ENCODE peak calls at places on chromosomes 11 and 22, in nine cellular contexts. Y, C, T, E, Q, I, Z, P and D are unnamed samples.

GRCh38 chr11:121895919-121896318 is 220.1 kb downstream of the BLID start:
- DNase-seq in Y (no peak), C (no peak), T (no peak), E (no peak), Q (no peak), I (no peak), Z (no peak), P (no peak), D (no peak)

GRCh38 chr11:12432507-12432906 is 55.1 kb downstream of the PARVA start:
- DNase-seq in Y (no peak), C (no peak), T (no peak), E (no peak), Q (peak), I (no peak), Z (no peak), P (no peak), D (no peak)

GRCh38 chr11:107856180-107856980 is 2.2 kb downstream of the SLC35F2 start:
- DNase-seq in Y (no peak), C (peak), T (no peak), E (no peak), Q (no peak), I (no peak), Z (no peak), P (no peak), D (no peak)

GRCh38 chr11:120337896-120338840 is 2.0 kb downstream of the ARHGEF12 start:
- DNase-seq in Y (no peak), C (no peak), T (no peak), E (no peak), Q (no peak), I (no peak), Z (peak), P (peak), D (no peak)

GRCh38 chr11:26187639-26188038 is 144.3 kb upstream of the ANO3 start:
- DNase-seq in Y (no peak), C (no peak), T (no peak), E (no peak), Q (no peak), I (no peak), Z (no peak), P (no peak), D (no peak)

GRCh38 chr22:35489225-35489624 is 51.4 kb upstream of the RASD2 start:
- DNase-seq in Y (no peak), C (no peak), T (no peak), E (no peak), Q (no peak), I (no peak), Z (no peak), P (no peak), D (no peak)

GRCh38 chr11:48083427-48083826 is 103.1 kb downstream of the PTPRJ start:
- DNase-seq in Y (no peak), C (no peak), T (no peak), E (no peak), Q (no peak), I (no peak), Z (no peak), P (no peak), D (no peak)

GRCh38 chr11:76803023-76803422 is 19.9 kb downstream of the TSKU start:
- DNase-seq in Y (peak), C (no peak), T (no peak), E (no peak), Q (no peak), I (no peak), Z (no peak), P (no peak), D (no peak)

GRCh38 chr22:25110846-25111578 is 88.6 kb upstream of the CRYBB3 start:
- DNase-seq in Y (peak), C (peak), T (peak), E (peak), Q (peak), I (peak), Z (peak), P (peak), D (peak)